ENCODE peak calls at places on chromosomes 2 and 18, in ten cellular contexts. B is GM12865; M is cardiac fibroblast; U is AG04450; R is epithelial cell of esophagus; H is AG10803; Z is activated CD8-positive, alpha-beta T cell treated with anti-CD3 and anti-CD28 coated beads for 36 hours; T is HFF-Myc; G is breast epithelium; N is MCF 10A. I is an unnamed sample.

GRCh38 chr2:51003345-51004192 is 28.4 kb downstream of the NRXN1 start:
- DNase-seq in B (no peak), M (no peak), U (no peak), R (peak; percentile 78), H (no peak), Z (no peak), T (no peak), G (no peak), N (peak; percentile 23), I (peak; percentile 44)

GRCh38 chr2:219230201-219230540 is 565 bp downstream of the ANKZF1 start:
- DNase-seq in B (peak; percentile 66), M (peak; percentile 57), U (no peak), R (peak; percentile 75), H (peak; percentile 40), Z (peak; percentile 71), T (no peak), G (no peak), N (peak; percentile 49), I (peak; percentile 50)

GRCh38 chr2:126614529-126615279 is 41.3 kb upstream of the GYPC start:
- DNase-seq in B (no peak), M (peak; percentile 83), U (no peak), R (no peak), H (peak; percentile 82), Z (no peak), T (peak; percentile 25), G (no peak), N (peak; percentile 24), I (peak; percentile 79)

GRCh38 chr2:194867328-194867727 is 789.7 kb upstream of the SLC39A10 start:
- DNase-seq in B (peak; percentile 5), M (peak; percentile 1), U (no peak), R (peak; percentile 26), H (no peak), Z (no peak), T (no peak), G (no peak), N (peak; percentile 45), I (peak; percentile 13)

GRCh38 chr2:68110102-68110501 is 47.3 kb upstream of the C1D start:
- DNase-seq in B (peak; percentile 57), M (no peak), U (no peak), R (no peak), H (no peak), Z (no peak), T (no peak), G (no peak), N (no peak), I (no peak)

GRCh38 chr18:36427369-36427768 is 129.9 kb downstream of the FHOD3 start:
- DNase-seq in B (no peak), M (no peak), U (no peak), R (no peak), H (no peak), Z (no peak), T (no peak), G (no peak), N (no peak), I (no peak)

GRCh38 chr2:71721669-71722068 is 268.3 kb downstream of the DYSF start:
- DNase-seq in B (no peak), M (no peak), U (no peak), R (no peak), H (peak; percentile 62), Z (no peak), T (no peak), G (no peak), N (no peak), I (no peak)

GRCh38 chr2:134301099-134301970 is 47.5 kb downstream of the MGAT5 start:
- DNase-seq in B (no peak), M (peak; percentile 69), U (no peak), R (peak; percentile 66), H (peak; percentile 20), Z (no peak), T (no peak), G (no peak), N (no peak), I (peak; percentile 63)

GRCh38 chr18:66646622-66647021 is 42.7 kb upstream of the CDH19 start:
- DNase-seq in B (no peak), M (peak; percentile 3), U (no peak), R (peak; percentile 16), H (no peak), Z (no peak), T (no peak), G (no peak), N (peak; percentile 49), I (peak; percentile 26)

GRCh38 chr2:229775614-229776313 is 61.4 kb upstream of the DNER start:
- DNase-seq in B (peak; percentile 10), M (no peak), U (no peak), R (no peak), H (no peak), Z (no peak), T (no peak), G (no peak), N (no peak), I (peak; percentile 13)

GRCh38 chr18:79068299-79068945 is 772 bp upstream of the ATP9B start:
- DNase-seq in B (peak; percentile 52), M (peak; percentile 17), U (no peak), R (peak; percentile 15), H (peak; percentile 16), Z (peak; percentile 61), T (no peak), G (no peak), N (no peak), I (peak; percentile 15)

GRCh38 chr2:127985735-127986134 is 42.1 kb downstream of the SAP130 start:
- DNase-seq in B (no peak), M (no peak), U (no peak), R (no peak), H (no peak), Z (no peak), T (no peak), G (no peak), N (no peak), I (no peak)
- TF ChIP-seq CTCF in B (no peak), M (no peak), U (no peak), R (no peak), H (no peak), Z (no peak), T (no peak), G (no peak), N (no peak), I (no peak)

DNA sequence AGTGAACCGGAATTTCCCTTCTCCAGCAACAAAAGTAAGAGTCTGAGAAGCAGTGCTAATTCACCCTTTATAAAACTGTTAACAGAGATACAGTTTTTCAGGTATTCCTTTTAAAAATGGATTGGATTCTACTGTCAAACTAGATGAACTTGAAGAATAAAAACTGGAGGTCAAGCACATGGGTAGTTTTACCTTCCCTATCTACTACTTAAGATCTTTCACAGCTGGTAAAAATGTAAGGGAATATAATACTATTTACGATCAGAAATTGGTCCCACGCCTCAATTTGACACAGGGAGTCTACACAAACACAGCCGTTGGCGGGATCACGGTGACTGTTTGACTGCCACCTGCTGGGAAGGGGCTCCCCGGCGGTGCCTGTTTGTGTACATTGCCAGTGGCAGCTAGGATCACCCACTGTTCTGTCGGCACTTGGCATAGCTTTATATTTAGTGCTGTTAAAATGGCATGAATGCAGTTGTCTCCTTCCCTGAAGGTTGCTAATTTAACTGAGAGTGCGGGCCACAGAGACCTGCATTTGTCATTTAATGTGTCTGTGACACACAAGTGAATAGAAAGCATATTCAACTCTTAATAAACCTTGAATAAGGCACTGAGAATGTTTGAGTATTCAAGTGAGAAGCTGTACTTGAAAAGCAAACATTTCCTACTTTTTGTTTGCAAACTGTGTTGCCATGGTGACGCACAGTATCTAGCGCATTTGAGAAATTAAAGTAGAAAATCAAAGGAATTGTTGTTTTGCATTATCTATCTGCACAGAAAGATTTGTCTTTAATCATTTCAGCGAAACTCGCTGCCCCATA is 59.6 kb downstream of the ABCG8 start:
- DNase-seq in B (no peak), M (peak; percentile 4), U (no peak), R (peak; percentile 23), H (no peak), Z (no peak), T (no peak), G (peak; percentile 63), N (no peak), I (no peak)
- TF ChIP-seq CTCF in B (no peak), M (no peak), U (peak; percentile 28), R (peak; percentile 48), H (peak; percentile 10), Z (no peak), T (peak; percentile 34), G (no peak), N (no peak), I (peak; percentile 24)

DNA sequence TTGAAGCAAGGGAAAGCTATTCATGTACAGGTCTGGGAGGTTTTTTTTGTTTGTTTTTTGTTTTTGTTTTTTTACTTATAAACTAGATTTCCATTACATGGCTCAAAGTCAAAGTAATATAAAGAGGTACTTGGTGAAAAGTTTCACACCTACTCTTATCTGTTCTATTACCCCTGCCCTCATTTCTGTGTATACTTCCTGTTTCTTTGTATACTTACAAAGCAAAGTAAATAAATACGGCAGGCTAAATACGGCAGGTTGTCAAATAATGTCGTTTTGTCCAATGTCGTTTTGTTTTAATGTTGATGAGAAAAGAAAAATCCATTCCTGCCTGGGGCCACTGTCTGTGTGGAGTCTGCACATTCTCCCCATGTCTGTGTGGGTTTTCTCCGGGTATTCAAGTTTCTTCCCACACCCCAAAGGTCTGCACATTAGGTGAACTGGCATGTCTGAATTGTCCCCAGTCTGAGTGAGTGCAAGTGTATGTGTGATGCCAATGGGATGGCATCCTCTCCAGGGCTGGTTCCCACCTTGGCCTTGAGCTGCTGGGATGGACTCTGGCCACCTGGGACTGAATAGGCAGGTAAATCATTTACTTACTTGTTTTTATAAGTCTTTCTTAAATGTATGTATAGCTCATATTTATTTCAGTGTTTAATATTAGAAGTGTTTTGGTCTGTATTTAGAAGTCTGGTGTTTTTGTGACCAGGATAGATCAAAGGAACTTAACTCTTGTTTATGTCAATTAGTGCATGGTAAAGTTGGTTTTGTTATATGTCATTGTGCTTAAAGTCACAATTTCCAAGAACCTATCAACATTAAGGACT is 13.4 kb downstream of the STAMBP start:
- DNase-seq in B (no peak), M (no peak), U (no peak), R (no peak), H (no peak), Z (no peak), T (no peak), G (no peak), N (no peak), I (no peak)
- TF ChIP-seq CTCF in B (no peak), M (no peak), U (no peak), R (no peak), H (no peak), Z (no peak), T (no peak), G (no peak), N (no peak), I (no peak)

DNA sequence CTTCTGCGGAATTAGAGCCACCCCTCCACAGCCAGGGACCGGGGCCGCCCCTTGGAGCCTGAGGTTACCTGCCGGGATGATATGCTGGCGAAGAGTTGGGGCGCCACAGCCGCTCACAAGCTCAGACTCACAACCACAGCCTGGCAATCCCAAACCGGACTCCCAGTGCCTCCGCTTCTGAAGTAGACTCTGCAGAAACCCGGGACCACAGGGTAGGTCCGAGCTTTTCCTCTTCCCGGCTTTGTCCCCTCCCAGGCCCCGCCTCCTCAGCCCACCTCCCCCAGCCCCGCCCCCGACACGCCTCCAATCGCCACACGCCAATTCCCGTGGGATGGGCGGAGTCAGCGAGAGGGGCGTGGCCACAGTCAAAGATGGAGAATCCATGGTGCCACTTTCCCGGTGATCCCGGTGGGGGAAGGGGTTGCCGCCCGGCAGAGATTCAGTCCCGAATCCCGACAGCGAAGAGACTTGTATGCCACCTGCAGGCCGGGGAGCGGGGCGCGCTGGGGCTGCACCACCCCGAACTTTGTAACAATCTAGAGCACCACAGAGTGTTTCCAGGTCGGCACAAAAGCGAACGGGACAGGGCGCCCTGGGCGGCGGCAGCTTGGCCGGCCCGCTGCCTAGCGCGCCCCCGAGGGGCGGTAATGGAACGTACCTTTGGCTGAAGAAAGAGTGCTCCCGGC is at the start of gene IDH1:
- DNase-seq in B (peak; percentile 91), M (peak; percentile 96), U (peak; percentile 82), R (peak; percentile 93), H (peak; percentile 89), Z (peak; percentile 96), T (peak; percentile 80), G (peak; percentile 97), N (peak; percentile 97), I (peak; percentile 95)
- TF ChIP-seq CTCF in B (peak; percentile 45), M (peak; percentile 38), U (peak; percentile 62), R (no peak), H (peak; percentile 44), Z (no peak), T (peak; percentile 53), G (no peak), N (peak; percentile 55), I (peak; percentile 44)

I was measured in fibroblast of pulmonary artery.